ENCODE peak calls at places on chromosome 15, in four cellular contexts. Y is HepG2, X is HCT116, P is SK-N-SH. C is an unnamed sample.

GRCh38 chr15:51623386-51623938 is 891 bp upstream of the DMXL2 start:
- DNase-seq in X (no peak), P (no peak), Y (no peak), C (no peak)

GRCh38 chr15:74598126-74598842 is 17.4 kb upstream of the CLK3 start:
- DNase-seq in Y (peak), P (peak), X (no peak), C (no peak)

GRCh38 chr15:97168704-97169475 is 791.6 kb upstream of the ARRDC4 start:
- DNase-seq in Y (no peak), X (no peak), P (no peak), C (no peak)

GRCh38 chr15:78131295-78132021 is at the start of gene CIB2:
- DNase-seq in P (peak), X (no peak), Y (peak), C (peak)

GRCh38 chr15:85583404-85584390 is 203.3 kb downstream of the AKAP13 start:
- DNase-seq in P (no peak), X (peak), Y (no peak), C (no peak)

GRCh38 chr15:43229977-43230376 is 9.2 kb upstream of the EPB42 start:
- DNase-seq in X (no peak), P (no peak), Y (no peak), C (no peak)

GRCh38 chr15:41530363-41530956 is 13.6 kb downstream of the RPAP1 start:
- DNase-seq in Y (no peak), P (peak), X (no peak), C (no peak)

GRCh38 chr15:29656636-29657475 is 165.4 kb downstream of the TJP1 start:
- DNase-seq in X (peak), Y (no peak), P (no peak), C (peak)

GRCh38 chr15:68695061-68695595 is 116.3 kb downstream of the CORO2B start:
- DNase-seq in Y (no peak), X (no peak), P (no peak), C (peak)

GRCh38 chr15:87362531-87362930 is 894.0 kb downstream of the NTRK3 start:
- DNase-seq in P (no peak), Y (no peak), X (no peak), C (no peak)

GRCh38 chr15:34616613-34617012 is 33.2 kb upstream of the GOLGA8B start:
- DNase-seq in X (peak), P (no peak), Y (peak), C (no peak)

GRCh38 chr15:72358532-72359180 is 17.2 kb downstream of the HEXA start:
- DNase-seq in P (peak), X (no peak), Y (peak), C (no peak)

GRCh38 chr15:57504599-57504940 is 87.1 kb upstream of the MYZAP start:
- DNase-seq in Y (no peak), P (no peak), X (no peak), C (no peak)

GRCh38 chr15:72835289-72835890 is 51.8 kb upstream of the ADPGK start:
- DNase-seq in X (peak), Y (peak), P (no peak), C (peak)

GRCh38 chr15:78437107-78437761 is 782 bp upstream of the IREB2 start:
- DNase-seq in Y (no peak), P (peak), X (peak), C (no peak)

GRCh38 chr15:60989696-60990095 is 239.4 kb downstream of the RORA start:
- DNase-seq in P (no peak), Y (no peak), X (no peak), C (no peak)

GRCh38 chr15:90870354-90871096 is 2.1 kb downstream of the FURIN start:
- DNase-seq in P (no peak), Y (no peak), X (no peak), C (no peak)

GRCh38 chr15:50181206-50181982 is 602 bp upstream of the SLC27A2 start:
- DNase-seq in X (no peak), P (peak), Y (no peak), C (no peak)

GRCh38 chr15:95291878-95292472 is 1038.5 kb upstream of the NR2F2 start:
- DNase-seq in X (peak), P (peak), Y (peak), C (no peak)

GRCh38 chr15:42737529-42738328 is 801 bp upstream of the CDAN1 start:
- DNase-seq in Y (peak), X (peak), P (no peak), C (no peak)

GRCh38 chr15:59632714-59633113 is 21.1 kb downstream of the GCNT3 start:
- DNase-seq in P (no peak), X (no peak), Y (peak), C (peak)

GRCh38 chr15:40430271-40430805 is 10.4 kb upstream of the BAHD1 start:
- DNase-seq in Y (no peak), X (no peak), P (no peak), C (no peak)

GRCh38 chr15:32819406-32819930 is 101.7 kb downstream of the GREM1 start:
- DNase-seq in P (no peak), X (no peak), Y (no peak), C (no peak)

GRCh38 chr15:91429973-91430372 is 329.9 kb downstream of the SV2B start:
- DNase-seq in P (no peak), Y (no peak), X (no peak), C (no peak)

GRCh38 chr15:36877796-36878744 is 222.3 kb downstream of the MEIS2 start:
- DNase-seq in P (no peak), X (no peak), Y (no peak), C (no peak)

GRCh38 chr15:96073908-96074307 is 256.6 kb upstream of the NR2F2 start:
- DNase-seq in Y (no peak), X (no peak), P (no peak), C (no peak)

GRCh38 chr15:22253676-22254408 is 173.5 kb downstream of the OR4M2 start:
- DNase-seq in P (no peak), Y (no peak), X (no peak), C (no peak)

GRCh38 chr15:86284630-86285029 is 205.0 kb downstream of the AGBL1 start:
- DNase-seq in P (no peak), Y (no peak), X (no peak), C (no peak)

GRCh38 chr15:38401716-38402115 is 52.2 kb upstream of the FAM98B start:
- DNase-seq in X (no peak), Y (no peak), P (no peak), C (no peak)

GRCh38 chr15:79168922-79169322 is 78.3 kb upstream of the RASGRF1 start:
- DNase-seq in Y (peak), P (no peak), X (peak), C (peak)

GRCh38 chr15:51536965-51537574 is 85.5 kb downstream of the DMXL2 start:
- DNase-seq in Y (peak), P (peak), X (peak), C (no peak)

GRCh38 chr15:100768501-100768931 is 111.1 kb upstream of the ALDH1A3 start:
- DNase-seq in X (no peak), P (peak), Y (no peak), C (no peak)

GRCh38 chr15:62059108-62059817 is 984 bp downstream of the VPS13C start:
- DNase-seq in P (peak), Y (no peak), X (no peak), C (no peak)

DNA sequence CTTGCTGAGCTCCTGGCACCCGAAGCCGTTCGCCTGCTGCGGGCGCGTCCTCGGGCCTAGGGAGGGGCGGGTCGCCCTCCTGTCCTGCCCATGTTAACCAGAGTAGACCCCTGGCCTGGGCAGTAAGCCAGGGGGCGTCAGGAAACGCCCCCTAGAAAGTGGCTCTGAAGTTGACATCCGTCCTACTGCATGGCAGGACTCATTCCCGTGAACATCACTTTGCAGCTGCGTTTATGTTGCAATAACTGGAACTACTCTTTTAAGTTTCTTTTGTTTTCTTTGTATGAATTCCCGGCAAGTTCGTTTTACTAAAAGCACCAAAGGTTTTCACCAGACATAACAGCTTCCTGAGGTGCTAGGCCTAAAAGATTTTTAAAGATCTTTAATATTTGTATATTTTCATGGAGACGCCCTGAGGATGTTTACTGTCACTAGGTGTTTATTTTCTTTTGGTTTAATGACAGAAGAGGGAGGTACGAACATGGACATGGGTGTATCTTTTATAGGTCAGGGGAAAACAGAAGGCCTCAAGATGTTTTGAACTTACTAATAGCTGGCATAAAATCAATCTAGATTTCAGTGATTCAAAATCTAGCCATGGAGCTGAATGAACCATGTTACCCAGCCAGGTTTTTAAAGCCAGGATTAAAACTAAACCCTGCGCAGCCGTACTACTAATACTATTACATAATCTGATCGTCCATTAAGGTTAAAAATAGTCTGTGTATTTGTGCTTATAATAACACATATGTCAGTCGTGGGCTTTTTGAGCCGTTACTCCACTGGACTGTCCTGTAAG is 1.0 kb downstream of the C15orf61 start:
- DNase-seq in P (peak), Y (no peak), X (no peak), C (no peak)
- H3K4me3 ChIP-seq in P (peak), Y (peak), X (peak), C (peak)

GRCh38 chr15:69941206-69941605 is 156.5 kb downstream of the TLE3 start:
- DNase-seq in P (no peak), X (no peak), Y (no peak), C (no peak)
- TF ChIP-seq YY1 in P (no peak), X (no peak), Y (no peak), C (no peak)

GRCh38 chr15:27792756-27793264 is 306.3 kb downstream of the OCA2 start:
- DNase-seq in P (no peak), X (no peak), Y (no peak), C (no peak)

GRCh38 chr15:27797765-27798164 is 301.4 kb downstream of the OCA2 start:
- DNase-seq in X (no peak), Y (no peak), P (no peak), C (no peak)

GRCh38 chr15:27804569-27805260 is 294.4 kb downstream of the OCA2 start:
- DNase-seq in P (no peak), X (no peak), Y (no peak), C (no peak)

GRCh38 chr15:27796405-27797085 is 302.6 kb downstream of the OCA2 start:
- DNase-seq in P (no peak), X (no peak), Y (no peak), C (no peak)

DNA sequence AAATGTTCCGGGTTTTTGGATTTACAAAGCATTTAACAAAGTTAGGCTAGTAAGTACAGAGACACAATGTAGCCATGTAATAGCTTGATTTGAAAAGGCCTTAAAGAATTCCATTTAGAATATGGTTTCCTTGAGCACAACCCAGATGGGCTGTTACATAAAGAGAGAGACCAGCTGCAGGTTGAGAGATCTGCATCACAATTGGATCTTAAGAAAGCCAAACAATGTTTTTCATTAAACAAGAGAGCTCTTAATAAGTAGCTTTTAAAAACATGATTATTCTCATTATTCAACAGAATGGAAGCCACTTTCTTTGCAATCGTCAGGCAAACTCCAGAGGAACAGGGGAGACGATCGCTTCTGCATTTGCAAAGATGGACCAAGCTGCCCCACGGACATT is 300.3 kb downstream of the OCA2 start:
- DNase-seq in X (no peak), P (no peak), Y (no peak), C (no peak)
- H3K9ac ChIP-seq in X (no peak), P (no peak), Y (no peak), C (no peak)

GRCh38 chr15:99279783-99280307 is 28.6 kb downstream of the LRRC28 start:
- DNase-seq in X (no peak), Y (no peak), P (no peak), C (no peak)
- H3K4me3 ChIP-seq in X (no peak), Y (no peak), P (no peak), C (no peak)

GRCh38 chr15:45371546-45371945 is 6.8 kb downstream of the GATM start:
- DNase-seq in Y (no peak), P (no peak), X (no peak), C (no peak)

GRCh38 chr15:45375836-45376235 is 2.5 kb downstream of the GATM start:
- DNase-seq in X (no peak), P (no peak), Y (no peak), C (no peak)

GRCh38 chr15:45373961-45374360 is 4.4 kb downstream of the GATM start:
- DNase-seq in Y (no peak), X (no peak), P (no peak), C (no peak)

GRCh38 chr15:45376300-45376928 is 1.9 kb downstream of the GATM start:
- DNase-seq in X (no peak), P (no peak), Y (no peak), C (no peak)

DNA sequence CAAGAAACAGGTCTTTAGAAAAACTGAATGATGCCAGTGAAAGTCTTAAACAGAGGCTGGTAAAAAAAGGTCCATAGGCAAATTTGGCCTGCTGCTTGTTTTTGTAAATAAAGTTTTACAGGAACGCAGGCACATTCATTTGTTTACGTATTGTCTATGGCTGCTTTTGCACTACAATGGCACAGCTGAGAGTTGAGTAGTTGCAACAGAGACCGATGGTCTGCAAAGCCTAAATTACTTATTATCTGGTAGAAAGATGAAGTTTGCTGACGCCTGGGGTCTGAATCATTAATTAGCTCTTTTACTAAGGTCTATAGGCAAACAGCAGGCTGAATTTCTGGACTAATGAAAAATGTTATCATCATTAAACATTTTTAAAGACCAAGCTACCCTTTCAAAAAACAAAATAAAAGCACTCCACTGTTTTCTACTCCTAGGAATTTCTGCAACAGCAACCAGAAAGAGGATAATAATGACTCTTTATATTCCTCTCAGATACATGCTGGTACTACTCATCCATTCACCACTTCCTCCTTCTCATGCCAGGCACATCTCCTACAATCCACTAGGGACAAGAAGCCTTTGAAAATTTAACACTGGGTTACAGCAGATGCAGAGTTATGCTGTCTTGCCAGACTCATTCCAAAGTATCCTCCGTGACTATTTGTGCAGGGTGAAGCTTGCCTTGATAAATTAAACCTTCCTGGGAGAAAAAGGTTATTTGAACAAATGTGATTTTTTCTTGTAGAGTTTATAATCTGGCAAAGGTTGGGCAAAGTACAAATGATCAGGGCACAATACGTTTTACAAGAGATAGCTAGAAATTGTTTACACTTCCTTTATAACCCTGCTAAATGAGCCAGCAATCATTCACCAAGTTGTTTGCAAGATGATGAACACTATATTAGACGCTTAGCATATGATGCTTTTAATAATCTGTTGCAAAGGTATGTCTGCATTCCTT is 6.0 kb downstream of the GATM start:
- DNase-seq in P (no peak), Y (no peak), X (no peak), C (no peak)
- TF ChIP-seq YY1 in P (no peak), Y (no peak), X (no peak), C (no peak)

C was measured in NT2/D1.